ENCODE peak calls at places on chromosomes 6 and 20, in six cellular contexts. X is MM.1S, F is GF-D8, T is HTR-8/SVneo, G is HCEC 1CT, H is midbrain. B is an unnamed sample.

GRCh38 chr20:40982415-40983145 is 46.0 kb upstream of the TOP1 start:
- DNase-seq in X (peak), F (no peak), T (no peak), G (no peak), H (no peak), B (no peak)

GRCh38 chr6:118709859-118710350 is 58.5 kb upstream of the CEP85L start:
- DNase-seq in X (peak), F (no peak), T (peak), G (peak), H (peak), B (no peak)

GRCh38 chr6:11011787-11012234 is 32.3 kb downstream of the ELOVL2 start:
- DNase-seq in X (no peak), F (no peak), T (peak), G (no peak), H (no peak), B (peak)

GRCh38 chr6:38113810-38114577 is 294.5 kb downstream of the ZFAND3 start:
- DNase-seq in X (no peak), F (no peak), T (no peak), G (no peak), H (no peak), B (no peak)

GRCh38 chr6:15132854-15133670 is 112.8 kb upstream of the JARID2 start:
- DNase-seq in X (no peak), F (no peak), T (peak), G (peak), H (no peak), B (peak)

GRCh38 chr6:79640146-79641111 is 9.3 kb downstream of the SH3BGRL2 start:
- DNase-seq in X (peak), F (no peak), T (no peak), G (no peak), H (no peak), B (no peak)

GRCh38 chr6:92779758-92780157 is 639.6 kb downstream of the EPHA7 start:
- DNase-seq in X (no peak), F (no peak), T (no peak), G (peak), H (no peak), B (no peak)

GRCh38 chr6:113636357-113636824 is 220.8 kb upstream of the MARCKS start:
- DNase-seq in X (no peak), F (no peak), T (no peak), G (no peak), H (no peak), B (peak)

GRCh38 chr6:105851586-105851985 is 234.6 kb upstream of the PRDM1 start:
- DNase-seq in X (no peak), F (no peak), T (no peak), G (no peak), H (no peak), B (no peak)